ENCODE peak calls at places on chromosomes 2 and 18, in seven cellular contexts. E is heart left ventricle, O is SK-N-SH, M is AG04450, P is Peyer's patch, D is PC-3, L is neural progenitor cell. Z is an unnamed sample. For H3K9me3, the result is how much of the 10 kb centered on the place peaks cover.

GRCh38 chr2:66364495-66364992 is 70.4 kb upstream of the MEIS1 start:
- DNase-seq in E (peak), O (no peak), M (no peak), P (no peak), D (peak), L (no peak), Z (no peak)

GRCh38 chr2:105400138-105400540 is 1.3 kb upstream of the FHL2 start:
- DNase-seq in E (peak), O (no peak), M (no peak), P (no peak), D (no peak), L (no peak), Z (no peak)

GRCh38 chr18:904135-905090 is at the start of gene ADCYAP1:
- DNase-seq in E (no peak), O (peak), M (no peak), P (no peak), D (peak), L (peak), Z (no peak)

GRCh38 chr2:54435325-54435724 is 20.8 kb upstream of the SPTBN1 start:
- DNase-seq in E (no peak), O (no peak), M (no peak), P (no peak), D (no peak), L (no peak), Z (no peak)

GRCh38 chr2:191942114-191943103 is 95.5 kb upstream of the CAVIN2 start:
- DNase-seq in E (no peak), O (peak), M (peak), P (no peak), D (no peak), L (peak), Z (no peak)

GRCh38 chr2:215697496-215697895 is 261.6 kb upstream of the FN1 start:
- DNase-seq in E (peak), O (no peak), M (no peak), P (no peak), D (no peak), L (no peak), Z (no peak)

GRCh38 chr2:130807659-130808385 is 28.9 kb upstream of the ARHGEF4 start:
- DNase-seq in E (no peak), O (no peak), M (no peak), P (peak), D (peak), L (no peak), Z (no peak)

GRCh38 chr18:12520442-12520992 is 112.8 kb downstream of the PRELID3A start:
- DNase-seq in E (no peak), O (peak), M (no peak), P (no peak), D (no peak), L (peak), Z (no peak)

GRCh38 chr2:181036848-181037603 is 56.6 kb downstream of the UBE2E3 start:
- DNase-seq in E (no peak), O (no peak), M (peak), P (no peak), D (peak), L (no peak), Z (no peak)

GRCh38 chr2:235605999-235606715 is 112.3 kb downstream of the AGAP1 start:
- DNase-seq in E (no peak), O (peak), M (peak), P (no peak), D (no peak), L (peak), Z (no peak)

GRCh38 chr2:71269511-71270090 is 42.7 kb upstream of the PAIP2B start:
- DNase-seq in E (no peak), O (no peak), M (no peak), P (no peak), D (no peak), L (no peak), Z (no peak)

GRCh38 chr2:150878347-150878746 is 383.3 kb downstream of the RBM43 start:
- DNase-seq in E (no peak), O (no peak), M (no peak), P (no peak), D (peak), L (no peak), Z (no peak)

GRCh38 chr2:40256649-40257048 is 195.2 kb downstream of the SLC8A1 start:
- DNase-seq in E (no peak), O (peak), M (no peak), P (no peak), D (peak), L (peak), Z (no peak)

GRCh38 chr2:211930331-211930730 is 608.3 kb downstream of the ERBB4 start:
- DNase-seq in E (no peak), O (no peak), M (no peak), P (no peak), D (no peak), L (no peak), Z (no peak)

GRCh38 chr2:47833516-47833968 is 50.6 kb downstream of the MSH6 start:
- DNase-seq in E (no peak), O (no peak), M (no peak), P (no peak), D (no peak), L (no peak), Z (no peak)

GRCh38 chr18:6427281-6427680 is 12.6 kb upstream of the L3MBTL4 start:
- DNase-seq in E (no peak), O (no peak), M (no peak), P (no peak), D (no peak), L (no peak), Z (no peak)

GRCh38 chr2:12684471-12684936 is 32.2 kb upstream of the TRIB2 start:
- DNase-seq in E (no peak), O (no peak), M (peak), P (no peak), D (peak), L (no peak), Z (no peak)

GRCh38 chr2:200943527-200944120 is 19.8 kb downstream of the ORC2 start:
- DNase-seq in E (no peak), O (no peak), M (no peak), P (no peak), D (no peak), L (no peak), Z (no peak)

GRCh38 chr2:120605231-120605935 is 130.3 kb upstream of the GLI2 start:
- DNase-seq in E (no peak), O (no peak), M (no peak), P (no peak), D (no peak), L (no peak), Z (no peak)

GRCh38 chr2:81658227-81658626 is 1353.7 kb upstream of the LRRTM1 start:
- DNase-seq in E (no peak), O (no peak), M (no peak), P (no peak), D (peak), L (no peak), Z (no peak)

GRCh38 chr2:238561230-238561629 is 134.5 kb downstream of the ASB1 start:
- DNase-seq in E (no peak), O (no peak), M (no peak), P (no peak), D (peak), L (no peak), Z (no peak)
- H3K9me3 ChIP-seq in E (under half), O (under half), M (under half), P (under half), D (under half), L (under half), Z (under half)

GRCh38 chr2:60075048-60075447 is 478.4 kb downstream of the BCL11A start:
- DNase-seq in E (no peak), O (no peak), M (no peak), P (no peak), D (no peak), L (no peak), Z (no peak)
- H3K4me3 ChIP-seq in E (no peak), O (no peak), M (no peak), P (no peak), D (no peak), L (no peak), Z (no peak)

GRCh38 chr18:9838144-9838877 is 47.5 kb upstream of the TXNDC2 start:
- DNase-seq in E (peak), O (no peak), M (no peak), P (no peak), D (no peak), L (peak), Z (no peak)
- H3K27ac ChIP-seq in E (peak), O (no peak), M (no peak), P (no peak), D (no peak), L (no peak), Z (no peak)

GRCh38 chr18:72409923-72410322 is 134.2 kb downstream of the CBLN2 start:
- DNase-seq in E (no peak), O (no peak), M (no peak), P (no peak), D (no peak), L (no peak), Z (no peak)
- H3K9me3 ChIP-seq in E (under half), O (under half), M (under half), P (under half), D (under half), L (under half), Z (under half)

DNA sequence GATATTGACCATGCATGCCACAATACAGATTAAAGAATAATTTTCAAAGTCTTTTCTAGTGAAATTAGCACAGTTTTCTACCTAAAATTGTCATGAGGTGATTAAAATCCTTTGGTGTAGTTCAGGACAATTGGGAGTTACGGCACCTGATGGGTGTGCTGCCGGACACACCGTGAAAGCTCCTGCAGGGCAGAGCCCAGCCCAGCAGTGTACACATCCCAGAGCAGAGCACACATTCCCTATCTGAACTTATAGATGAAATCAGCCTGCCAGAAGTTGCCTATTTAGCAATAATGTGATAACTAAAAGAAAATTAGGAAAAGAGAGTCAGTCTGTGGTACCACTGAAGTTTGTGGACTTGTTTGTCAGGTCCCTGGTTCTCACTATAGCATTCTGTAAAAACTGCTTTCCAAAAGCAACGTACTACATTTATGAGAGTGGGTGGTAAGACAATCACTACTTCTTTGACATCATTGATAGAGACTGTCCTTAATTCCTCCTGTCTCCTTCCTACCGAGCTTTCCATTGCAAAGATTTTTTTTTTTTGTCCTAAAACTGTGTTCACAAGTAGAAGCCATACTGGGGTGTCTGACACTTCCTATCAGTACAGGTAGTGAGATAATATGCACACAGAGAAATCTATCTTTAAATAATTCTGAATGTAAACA is 3.4 kb downstream of the CYTIP start:
- DNase-seq in E (no peak), O (no peak), M (no peak), P (peak), D (no peak), L (no peak), Z (no peak)
- H3K4me3 ChIP-seq in E (peak), O (no peak), M (no peak), P (peak), D (no peak), L (no peak), Z (peak)

DNA sequence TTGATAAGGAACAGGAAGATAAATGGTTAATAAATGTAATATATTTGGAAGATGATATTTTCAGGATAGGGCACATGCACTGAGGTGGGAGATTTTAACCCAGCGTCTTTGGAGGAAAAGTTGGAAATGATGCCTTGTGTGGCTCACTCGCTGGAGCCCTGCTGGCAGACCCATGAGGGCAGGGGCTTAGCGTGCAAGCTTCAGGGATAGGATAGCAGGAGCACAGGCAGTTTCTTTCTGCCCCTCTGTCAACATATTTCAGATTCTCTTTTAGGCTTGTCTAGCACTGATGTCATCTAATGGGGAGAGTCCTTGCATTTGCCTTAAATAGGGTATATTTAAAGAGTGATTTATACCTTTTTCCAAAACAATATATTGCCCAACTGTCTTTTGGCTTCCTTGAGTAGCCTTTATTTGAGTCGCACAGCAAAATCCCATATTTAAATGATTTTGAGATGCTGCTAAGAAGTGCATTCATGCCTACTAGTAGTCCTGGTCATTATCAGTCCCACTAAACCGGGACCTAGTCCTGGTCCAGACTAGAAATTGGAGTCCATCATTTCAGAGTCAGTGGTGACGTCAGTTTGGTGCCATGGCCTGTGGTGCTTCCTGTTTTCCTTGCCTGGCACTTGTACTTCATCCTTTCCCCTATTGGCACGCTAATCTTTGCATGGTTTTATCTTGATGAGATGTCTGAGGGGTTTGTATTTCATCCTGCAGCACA is 45.8 kb downstream of the SH3RF3 start:
- DNase-seq in E (no peak), O (no peak), M (no peak), P (no peak), D (no peak), L (no peak), Z (no peak)
- H3K27ac ChIP-seq in E (no peak), O (peak), M (no peak), P (peak), D (peak), L (no peak), Z (no peak)

GRCh38 chr18:44245026-44245425 is 435.7 kb upstream of the SETBP1 start:
- DNase-seq in E (no peak), O (peak), M (no peak), P (no peak), D (no peak), L (no peak), Z (no peak)
- H3K9me3 ChIP-seq in E (under half), O (under half), M (under half), P (under half), D (under half), L (under half), Z (under half)

DNA sequence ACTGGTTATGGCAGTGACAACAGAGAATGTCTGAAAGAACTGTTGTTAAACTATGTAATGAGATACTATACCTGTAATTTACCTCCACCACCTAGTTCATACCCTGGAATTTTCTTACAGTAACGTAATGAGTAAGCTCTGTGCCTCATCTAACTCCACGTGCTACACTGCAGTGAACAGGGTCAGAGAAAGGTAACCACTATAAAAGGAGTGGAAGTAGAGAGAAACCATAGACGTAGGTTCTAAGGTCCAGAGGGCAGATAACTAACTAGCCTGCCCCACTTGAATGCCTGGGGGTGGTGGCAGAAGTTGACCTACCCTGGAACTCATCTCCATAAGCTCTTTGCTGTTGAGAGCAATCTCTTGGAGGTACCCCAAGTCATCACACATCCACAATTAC is 32.0 kb upstream of the B4GALT6 start:
- DNase-seq in E (no peak), O (no peak), M (no peak), P (no peak), D (no peak), L (no peak), Z (no peak)
- H3K4me3 ChIP-seq in E (no peak), O (no peak), M (no peak), P (no peak), D (no peak), L (no peak), Z (no peak)

Z was measured in CD8-positive, alpha-beta T cell.